ENCODE peak calls at places on chromosomes 1 and 21, in six cellular contexts. F, O, E, Y, M and S are unnamed samples.

GRCh38 chr1:14726606-14727005 is 128.1 kb downstream of the KAZN start:
- DNase-seq in F (no peak), O (no peak), E (no peak), Y (no peak), M (no peak), S (no peak)

GRCh38 chr1:118970451-118970850 is 17.7 kb downstream of the TBX15 start:
- DNase-seq in F (no peak), O (no peak), E (no peak), Y (no peak), M (no peak), S (no peak)

GRCh38 chr1:54069792-54070548 is 16.6 kb downstream of the TCEANC2 start:
- DNase-seq in F (peak; percentile 54), O (no peak), E (no peak), Y (no peak), M (no peak), S (no peak)

GRCh38 chr1:46767649-46768282 is 31.1 kb upstream of the CYP4B1 start:
- DNase-seq in F (peak; percentile 83), O (no peak), E (no peak), Y (no peak), M (no peak), S (no peak)

GRCh38 chr1:106937104-106937503 is 119.4 kb upstream of the PRMT6 start:
- DNase-seq in F (no peak), O (peak; percentile 90), E (peak; percentile 59), Y (no peak), M (no peak), S (no peak)

GRCh38 chr1:198909973-198910372 is 271.1 kb downstream of the PTPRC start:
- DNase-seq in F (no peak), O (no peak), E (no peak), Y (no peak), M (no peak), S (no peak)

GRCh38 chr21:18499761-18500376 is 96.3 kb upstream of the TMPRSS15 start:
- DNase-seq in F (peak; percentile 71), O (no peak), E (no peak), Y (peak; percentile 54), M (no peak), S (peak; percentile 69)

GRCh38 chr1:240341365-240342250 is 249.9 kb downstream of the FMN2 start:
- DNase-seq in F (no peak), O (no peak), E (no peak), Y (no peak), M (no peak), S (no peak)

GRCh38 chr1:63915121-63915520 is 141.3 kb downstream of the ROR1 start:
- DNase-seq in F (no peak), O (no peak), E (no peak), Y (no peak), M (no peak), S (no peak)

GRCh38 chr1:33435096-33435820 is 4.4 kb upstream of the PHC2 start:
- DNase-seq in F (no peak), O (no peak), E (no peak), Y (no peak), M (no peak), S (no peak)

GRCh38 chr1:62508187-62508758 is 71.4 kb downstream of the USP1 start:
- DNase-seq in F (peak; percentile 42), O (peak; percentile 5), E (peak; percentile 11), Y (no peak), M (no peak), S (no peak)

GRCh38 chr1:45929257-45929687 is 125.9 kb downstream of the MAST2 start:
- DNase-seq in F (peak; percentile 30), O (no peak), E (no peak), Y (no peak), M (no peak), S (no peak)

GRCh38 chr1:14590781-14591180 is 7.7 kb upstream of the KAZN start:
- DNase-seq in F (no peak), O (no peak), E (no peak), Y (no peak), M (no peak), S (no peak)

GRCh38 chr1:235008239-235008638 is 120.4 kb downstream of the TOMM20 start:
- DNase-seq in F (no peak), O (no peak), E (no peak), Y (no peak), M (no peak), S (no peak)

GRCh38 chr21:42058631-42059111 is 12.4 kb upstream of the UMODL1 start:
- DNase-seq in F (no peak), O (no peak), E (no peak), Y (no peak), M (no peak), S (no peak)

GRCh38 chr1:164895026-164895907 is 336.3 kb downstream of the PBX1 start:
- DNase-seq in F (no peak), O (no peak), E (no peak), Y (no peak), M (no peak), S (no peak)

GRCh38 chr1:164886101-164886500 is 327.1 kb downstream of the PBX1 start:
- DNase-seq in F (no peak), O (no peak), E (no peak), Y (no peak), M (no peak), S (no peak)

DNA sequence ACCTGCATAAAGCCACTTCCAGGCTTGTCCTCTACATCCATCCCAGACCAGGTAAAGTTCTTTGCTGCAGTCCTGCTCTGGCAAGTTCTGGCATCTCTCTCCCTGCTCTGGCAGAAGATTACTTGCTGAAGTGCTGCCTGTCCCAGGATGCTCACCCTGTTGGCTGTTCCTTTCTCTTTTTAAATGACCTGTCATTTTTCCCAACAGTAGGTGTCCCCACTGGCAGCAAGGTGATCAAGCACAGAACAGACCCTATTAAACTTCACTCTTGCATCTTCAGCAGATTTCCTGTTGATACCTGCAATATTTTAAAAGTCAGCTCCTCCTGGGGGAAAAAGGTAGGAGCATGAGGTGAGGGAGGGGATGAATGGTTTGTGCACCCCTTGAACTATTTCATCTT is 332.6 kb downstream of the PBX1 start:
- DNase-seq in F (no peak), O (no peak), E (no peak), Y (no peak), M (no peak), S (no peak)
- TF ChIP-seq CTCF in F (no peak), O (no peak), E (no peak), Y (no peak), M (no peak), S (no peak)

DNA sequence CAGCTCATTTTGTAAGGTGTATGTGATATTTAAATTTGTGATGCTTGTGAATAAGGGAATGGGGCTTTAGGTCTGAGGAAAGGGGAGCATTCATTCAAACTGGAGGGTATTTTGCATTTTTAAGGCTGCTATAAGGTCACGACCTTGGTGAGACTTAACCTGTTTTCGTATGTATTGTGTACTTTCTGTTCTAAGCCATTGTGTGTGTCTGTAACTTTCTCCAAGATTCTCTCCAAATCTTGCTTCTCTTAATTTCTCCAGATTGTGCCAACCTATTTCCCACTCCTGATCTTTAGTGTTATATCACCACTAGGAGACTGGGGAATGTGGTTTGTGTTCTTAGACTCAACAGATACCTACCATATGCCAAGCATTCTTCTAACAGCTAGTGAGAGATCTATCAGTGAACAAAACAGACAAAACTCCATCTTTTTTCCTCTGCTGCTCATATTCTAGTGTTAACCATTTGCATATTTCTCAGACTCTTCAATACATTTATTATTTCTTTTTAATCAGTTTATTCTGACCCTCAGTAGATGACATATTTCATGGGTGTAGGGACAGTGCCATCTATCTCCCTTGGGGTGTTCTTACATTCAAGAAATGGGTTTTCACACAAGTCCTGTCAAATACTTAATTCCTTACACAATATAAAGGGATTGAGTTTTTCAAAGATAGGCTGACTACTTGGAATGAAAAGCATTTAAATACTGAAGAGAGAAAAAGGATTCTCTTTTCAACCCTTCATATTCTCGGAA is 27.5 kb downstream of the ATP1B1 start:
- DNase-seq in F (no peak), O (no peak), E (no peak), Y (no peak), M (no peak), S (no peak)
- TF ChIP-seq CTCF in F (peak; percentile 25), O (no peak), E (peak; percentile 22), Y (peak; percentile 73), M (peak; percentile 21), S (no peak)

DNA sequence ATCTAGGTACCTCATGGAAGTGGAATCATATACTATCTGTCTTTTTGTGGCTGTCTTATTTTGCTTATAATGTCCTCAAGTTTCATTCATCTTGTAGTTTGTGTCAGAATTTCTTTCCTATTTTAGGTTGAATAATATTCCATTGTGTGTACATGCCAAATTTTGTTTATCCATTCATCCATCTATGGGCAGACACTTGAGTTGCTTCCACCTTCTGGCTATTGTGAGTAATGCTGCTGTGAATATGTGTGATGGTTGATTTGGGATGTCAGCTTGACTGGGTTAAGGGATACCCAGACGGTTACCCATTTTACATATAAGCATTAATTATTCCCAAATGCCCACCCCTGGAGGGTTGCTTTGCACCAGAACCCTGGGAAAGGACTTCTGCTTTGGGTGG is 477.5 kb downstream of the PTPRU start:
- DNase-seq in F (no peak), O (no peak), E (no peak), Y (no peak), M (no peak), S (no peak)
- TF ChIP-seq CTCF in F (peak; percentile 39), O (peak; percentile 38), E (peak; percentile 35), Y (no peak), M (peak; percentile 11), S (peak; percentile 18)

GRCh38 chr21:38467911-38468310 is 30.4 kb downstream of the ERG start:
- DNase-seq in F (no peak), O (no peak), E (no peak), Y (no peak), M (no peak), S (no peak)
- TF ChIP-seq CTCF in F (no peak), O (no peak), E (no peak), Y (no peak), M (no peak), S (no peak)

DNA sequence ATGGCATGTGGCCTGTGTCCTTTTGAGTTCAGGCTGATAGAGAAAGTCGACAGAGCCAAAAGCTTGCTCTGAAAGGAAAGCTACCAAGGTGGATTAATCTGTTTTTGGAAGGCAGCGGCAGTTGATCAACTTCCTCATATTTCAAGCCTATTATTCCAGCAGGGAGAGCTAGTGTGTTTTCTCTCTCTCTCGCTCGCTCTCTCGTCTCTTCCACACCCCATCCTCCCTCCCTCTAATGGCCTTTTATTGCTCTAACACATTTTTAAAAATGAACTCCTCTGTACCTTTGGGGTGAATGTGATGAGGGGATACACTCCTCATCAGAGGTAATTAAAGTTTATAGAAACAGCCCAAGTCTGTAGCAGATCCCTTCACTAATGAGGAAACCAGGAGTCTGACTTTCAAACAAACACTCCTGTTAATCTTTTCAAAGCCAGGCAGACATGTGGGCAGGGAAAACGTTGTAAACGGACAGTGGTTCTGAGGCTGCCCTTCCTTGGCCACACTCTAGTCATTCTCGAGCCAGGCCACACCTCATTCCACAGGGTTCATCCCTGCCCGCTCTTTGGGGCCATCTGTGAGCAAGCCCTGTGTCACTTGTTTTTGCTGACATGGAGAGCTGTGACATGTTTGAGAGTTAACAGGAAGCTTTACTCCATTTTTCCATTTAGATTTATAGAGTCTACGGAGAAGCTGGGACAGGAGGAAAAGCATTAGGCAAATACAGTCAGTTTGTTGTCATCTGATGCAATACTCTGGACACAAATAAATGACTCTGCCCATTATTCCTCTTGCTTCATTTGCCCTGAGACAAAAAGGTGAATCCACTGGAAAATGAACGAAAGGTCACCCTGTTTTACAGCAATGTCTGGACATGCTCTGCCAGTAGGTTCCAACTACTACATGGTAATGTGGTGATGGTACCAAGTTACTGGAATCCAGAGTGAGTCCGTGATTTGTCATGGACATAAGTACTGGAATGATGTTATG is 126.7 kb downstream of the CLIC6 start:
- DNase-seq in F (no peak), O (no peak), E (no peak), Y (no peak), M (peak; percentile 62), S (no peak)
- TF ChIP-seq CTCF in F (no peak), O (no peak), E (no peak), Y (no peak), M (peak; percentile 10), S (no peak)

GRCh38 chr1:180778782-180779398 is 133.8 kb upstream of the KIAA1614 start:
- DNase-seq in F (peak; percentile 5), O (no peak), E (no peak), Y (no peak), M (no peak), S (no peak)
- TF ChIP-seq CTCF in F (peak; percentile 23), O (no peak), E (peak; percentile 20), Y (no peak), M (no peak), S (peak; percentile 46)